ENCODE peak calls at places on chromosomes 12 and 14, in ten cellular contexts. J, X, F, B, T, I, A, K, O and U are unnamed samples.
A peak's percentile ranks its signal among the peaks of the same experiment; 100 is the strongest.

GRCh38 chr12:76856018-76856644 is 22.7 kb downstream of the CSRP2 start:
- DNase-seq in J (no peak), X (no peak), F (no peak), B (no peak), T (no peak), I (no peak), A (no peak), K (no peak), O (no peak), U (no peak)

GRCh38 chr14:99129998-99130397 is 142.0 kb downstream of the BCL11B start:
- DNase-seq in J (no peak), X (no peak), F (no peak), B (no peak), T (no peak), I (no peak), A (no peak), K (no peak), O (no peak), U (no peak)

GRCh38 chr14:76837524-76837923 is 11.3 kb downstream of the LRRC74A start:
- DNase-seq in J (no peak), X (no peak), F (no peak), B (no peak), T (no peak), I (no peak), A (no peak), K (no peak), O (no peak), U (no peak)

GRCh38 chr12:46872135-46872534 is 46.3 kb upstream of the SLC38A4 start:
- DNase-seq in J (no peak), X (no peak), F (no peak), B (no peak), T (no peak), I (no peak), A (no peak), K (no peak), O (no peak), U (no peak)

GRCh38 chr12:64392221-64392620 is 1.7 kb upstream of the C12orf56 start:
- DNase-seq in J (no peak), X (peak; percentile 74), F (no peak), B (no peak), T (no peak), I (no peak), A (no peak), K (no peak), O (peak; percentile 74), U (no peak)

GRCh38 chr14:102870994-102871831 is 51.2 kb upstream of the AMN start:
- DNase-seq in J (no peak), X (no peak), F (no peak), B (no peak), T (no peak), I (no peak), A (no peak), K (no peak), O (no peak), U (no peak)

GRCh38 chr14:31947680-31948580 is 129.2 kb upstream of the ARHGAP5 start:
- DNase-seq in J (no peak), X (no peak), F (no peak), B (no peak), T (peak; percentile 38), I (no peak), A (no peak), K (no peak), O (no peak), U (no peak)

GRCh38 chr12:108564724-108565123 is 2.3 kb downstream of the ISCU start:
- DNase-seq in J (no peak), X (no peak), F (no peak), B (no peak), T (no peak), I (no peak), A (no peak), K (no peak), O (no peak), U (no peak)

GRCh38 chr12:44184499-44185206 is 348.8 kb downstream of the TMEM117 start:
- DNase-seq in J (no peak), X (no peak), F (no peak), B (no peak), T (no peak), I (no peak), A (no peak), K (no peak), O (no peak), U (no peak)

GRCh38 chr14:74825008-74825407 is 50.9 kb downstream of the PROX2 start:
- DNase-seq in J (no peak), X (peak; percentile 71), F (no peak), B (no peak), T (no peak), I (no peak), A (no peak), K (peak; percentile 26), O (peak; percentile 66), U (no peak)

GRCh38 chr12:130186631-130187269 is 24.5 kb downstream of the FZD10 start:
- DNase-seq in J (no peak), X (no peak), F (no peak), B (no peak), T (no peak), I (no peak), A (no peak), K (peak; percentile 42), O (no peak), U (no peak)

GRCh38 chr12:89893972-89894706 is 185.5 kb upstream of the ATP2B1 start:
- DNase-seq in J (no peak), X (peak; percentile 71), F (no peak), B (peak; percentile 5), T (peak; percentile 52), I (no peak), A (no peak), K (no peak), O (peak; percentile 59), U (no peak)

GRCh38 chr14:33580221-33580749 is 370.6 kb downstream of the EGLN3 start:
- DNase-seq in J (no peak), X (no peak), F (no peak), B (no peak), T (no peak), I (no peak), A (no peak), K (no peak), O (no peak), U (no peak)

DNA sequence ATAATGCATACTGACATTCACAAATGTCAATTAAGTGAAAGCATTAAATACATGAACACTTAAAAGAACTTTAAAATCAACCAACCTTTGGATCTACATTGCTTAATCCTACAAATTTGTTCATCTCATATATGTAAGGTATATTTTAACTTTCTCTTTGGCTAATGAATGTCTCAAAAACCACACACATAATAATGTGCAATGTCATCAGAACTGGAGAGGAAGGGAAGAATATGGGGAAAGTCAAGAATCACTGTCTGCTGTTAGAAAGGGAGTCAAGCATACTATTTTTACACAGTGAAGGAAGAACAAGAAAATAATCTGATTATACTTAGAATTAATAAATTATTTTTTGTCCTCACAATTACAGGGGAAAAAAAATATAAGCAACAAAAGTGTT is 4.9 kb downstream of the GMFB start:
- DNase-seq in J (no peak), X (no peak), F (no peak), B (no peak), T (no peak), I (no peak), A (no peak), K (no peak), O (no peak), U (no peak)
- H3K4me3 ChIP-seq in J (no peak overlapping the region), X (no peak overlapping the region), F (no peak overlapping the region), B (no peak overlapping the region), T (no peak overlapping the region), I (no peak overlapping the region), A (no peak overlapping the region), K (no peak overlapping the region), O (no peak overlapping the region), U (no peak overlapping the region)

DNA sequence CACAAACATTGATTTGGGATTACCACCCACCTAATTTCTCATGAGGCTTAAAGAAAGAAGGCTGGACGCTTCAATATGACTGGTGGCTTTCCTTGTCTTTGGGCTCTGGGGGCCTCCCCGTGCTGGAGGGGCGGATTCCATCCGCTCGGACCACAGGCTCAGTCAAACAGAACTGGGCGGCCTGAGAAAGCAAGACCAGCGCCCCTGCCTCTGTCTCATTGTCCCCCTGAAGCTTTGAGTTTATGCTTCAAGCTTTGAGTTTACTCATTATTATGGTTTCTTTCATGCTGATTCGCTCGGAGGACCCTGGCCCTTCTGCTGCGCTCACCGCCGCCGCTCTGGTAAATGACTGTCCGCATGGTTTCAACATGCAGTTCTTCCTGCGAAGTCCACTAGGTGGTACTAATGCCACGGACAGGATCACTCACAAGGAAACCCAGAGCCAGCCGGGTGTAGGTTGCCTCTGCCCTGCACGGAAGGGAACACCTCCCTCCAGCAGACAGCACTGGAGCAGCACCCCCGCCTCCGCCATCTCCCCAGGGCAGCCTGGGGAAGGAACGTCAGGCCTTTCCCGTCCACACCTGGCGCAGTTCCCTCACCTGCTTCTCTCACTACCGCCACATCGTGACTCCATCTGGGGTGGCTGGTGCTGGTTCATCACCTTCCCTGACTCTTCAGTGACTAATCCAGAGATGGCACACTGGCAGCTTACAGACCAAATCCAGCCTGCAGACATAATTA is 13.2 kb upstream of the TIGAR start:
- DNase-seq in J (peak; percentile 72), X (peak; percentile 79), F (no peak), B (no peak), T (peak; percentile 76), I (no peak), A (peak; percentile 81), K (peak; percentile 52), O (peak; percentile 82), U (peak; percentile 52)
- H3K4me3 ChIP-seq in J (no peak overlapping the region), X (peak overlapping the region; percentile 15), F (no peak overlapping the region), B (no peak overlapping the region), T (peak overlapping the region; percentile 23), I (no peak overlapping the region), A (no peak overlapping the region), K (peak overlapping the region; percentile 44), O (no peak overlapping the region), U (no peak overlapping the region)

DNA sequence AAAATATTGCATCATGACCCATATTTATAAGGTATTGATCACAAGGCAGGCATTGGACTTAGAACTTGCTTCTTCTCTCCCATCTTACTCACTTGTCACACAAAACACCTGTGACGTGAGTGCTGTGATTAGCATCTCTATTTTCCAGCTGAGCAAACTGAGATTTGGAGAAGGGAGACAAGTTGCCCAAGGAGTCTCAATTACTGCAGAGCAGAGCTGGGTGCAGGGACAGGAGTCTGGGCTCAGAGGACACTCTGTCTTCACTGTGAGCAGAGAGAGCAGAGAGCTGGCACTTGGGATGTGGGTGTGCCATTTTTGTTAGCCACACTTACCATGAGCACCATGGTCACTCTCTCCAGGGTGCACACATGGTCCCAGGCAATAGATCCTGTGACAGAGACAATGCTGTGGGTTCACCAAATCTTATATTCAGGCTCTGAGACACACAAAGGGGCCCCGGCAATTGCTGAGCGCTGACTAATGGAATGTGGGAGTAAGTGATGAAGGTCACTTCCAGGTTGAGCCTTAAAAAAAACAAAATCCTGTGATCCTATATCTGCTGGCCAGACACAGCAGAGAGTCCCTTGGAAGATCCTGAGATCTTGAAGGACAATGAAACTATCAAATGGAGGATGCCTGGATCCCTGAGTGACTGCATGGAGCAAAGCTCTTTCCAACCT is 113.3 kb upstream of the MED13L start:
- DNase-seq in J (no peak), X (peak; percentile 59), F (no peak), B (no peak), T (peak; percentile 78), I (peak; percentile 8), A (no peak), K (no peak), O (no peak), U (no peak)
- H3K4me3 ChIP-seq in J (no peak overlapping the region), X (no peak overlapping the region), F (no peak overlapping the region), B (no peak overlapping the region), T (no peak overlapping the region), I (no peak overlapping the region), A (no peak overlapping the region), K (no peak overlapping the region), O (no peak overlapping the region), U (no peak overlapping the region)

GRCh38 chr12:11767029-11767724 is 117.7 kb downstream of the ETV6 start:
- DNase-seq in J (no peak), X (no peak), F (no peak), B (no peak), T (no peak), I (no peak), A (no peak), K (no peak), O (no peak), U (no peak)
- H3K4me3 ChIP-seq in J (no peak overlapping the region), X (no peak overlapping the region), F (no peak overlapping the region), B (no peak overlapping the region), T (no peak overlapping the region), I (no peak overlapping the region), A (no peak overlapping the region), K (no peak overlapping the region), O (no peak overlapping the region), U (no peak overlapping the region)